ENCODE peak calls at places on chromosomes 12 and 14, in five cellular contexts. E, L, K, J and F are unnamed samples.

GRCh38 chr14:58898655-58899316 is 261.0 kb downstream of the DACT1 start:
- DNase-seq in E (no peak), L (peak), K (no peak), J (peak), F (no peak)

GRCh38 chr14:70882771-70883492 is 24.3 kb upstream of the PCNX1 start:
- DNase-seq in E (no peak), L (peak), K (no peak), J (no peak), F (no peak)

GRCh38 chr14:75139185-75139584 is 12.3 kb upstream of the NEK9 start:
- DNase-seq in E (no peak), L (no peak), K (no peak), J (no peak), F (no peak)

GRCh38 chr12:71194657-71195056 is 36.9 kb upstream of the TSPAN8 start:
- DNase-seq in E (no peak), L (no peak), K (no peak), J (no peak), F (no peak)

GRCh38 chr14:76509291-76509690 is 133.4 kb downstream of the ESRRB start:
- DNase-seq in E (no peak), L (no peak), K (no peak), J (no peak), F (no peak)

GRCh38 chr12:123105427-123105826 is 45.5 kb downstream of the PITPNM2 start:
- DNase-seq in E (peak), L (no peak), K (no peak), J (no peak), F (no peak)

GRCh38 chr12:92073123-92073522 is 72.5 kb downstream of the BTG1 start:
- DNase-seq in E (no peak), L (no peak), K (no peak), J (no peak), F (no peak)

GRCh38 chr12:104750061-104750460 is 208.0 kb downstream of the SLC41A2 start:
- DNase-seq in E (no peak), L (peak), K (no peak), J (peak), F (no peak)

GRCh38 chr12:131794573-131794972 is 33.6 kb upstream of the MMP17 start:
- DNase-seq in E (no peak), L (no peak), K (no peak), J (no peak), F (no peak)

GRCh38 chr12:59548930-59549329 is 46.9 kb upstream of the SLC16A7 start:
- DNase-seq in E (no peak), L (peak), K (no peak), J (no peak), F (no peak)

GRCh38 chr12:6724409-6724797 is 557 bp downstream of the COPS7A start:
- DNase-seq in E (no peak), L (peak), K (no peak), J (no peak), F (no peak)

GRCh38 chr14:69535230-69535848 is 39.3 kb downstream of the CCDC177 start:
- DNase-seq in E (no peak), L (peak), K (peak), J (no peak), F (no peak)

GRCh38 chr12:98745578-98746391 is 100.7 kb downstream of the APAF1 start:
- DNase-seq in E (no peak), L (peak), K (no peak), J (no peak), F (peak)

GRCh38 chr12:109053382-109054123 is 1.2 kb downstream of the USP30 start:
- DNase-seq in E (no peak), L (peak), K (no peak), J (no peak), F (peak)

GRCh38 chr14:22012452-22012851 is 338.8 kb upstream of the OR4E1 start:
- DNase-seq in E (no peak), L (no peak), K (no peak), J (no peak), F (no peak)

GRCh38 chr14:39322807-39323206 is 89.1 kb downstream of the MIA2 start:
- DNase-seq in E (no peak), L (peak), K (no peak), J (no peak), F (no peak)

GRCh38 chr12:54294152-54294913 is 6.5 kb downstream of the NFE2 start:
- DNase-seq in E (peak), L (peak), K (no peak), J (no peak), F (peak)

GRCh38 chr12:33455096-33455495 is 15.5 kb upstream of the SYT10 start:
- DNase-seq in E (no peak), L (no peak), K (no peak), J (no peak), F (no peak)

GRCh38 chr12:125110641-125111360 is 45.6 kb downstream of the AACS start:
- DNase-seq in E (no peak), L (peak), K (no peak), J (peak), F (no peak)

GRCh38 chr12:75205556-75205955 is 4.1 kb downstream of the KCNC2 start:
- DNase-seq in E (no peak), L (no peak), K (no peak), J (no peak), F (no peak)

GRCh38 chr14:86961106-86961716 is 1031.8 kb downstream of the GALC start:
- DNase-seq in E (no peak), L (no peak), K (no peak), J (no peak), F (no peak)

GRCh38 chr12:10213168-10214130 is 772 bp downstream of the GABARAPL1 start:
- DNase-seq in E (peak), L (peak), K (peak), J (no peak), F (peak)

GRCh38 chr14:59438148-59438766 is 26.9 kb downstream of the GPR135 start:
- DNase-seq in E (no peak), L (peak), K (no peak), J (peak), F (no peak)

GRCh38 chr14:73261520-73262426 is 24.5 kb downstream of the PAPLN start:
- DNase-seq in E (no peak), L (no peak), K (no peak), J (no peak), F (peak)

GRCh38 chr12:53052419-53053222 is 2.8 kb downstream of the TNS2 start:
- DNase-seq in E (peak), L (peak), K (no peak), J (peak), F (no peak)

GRCh38 chr12:75720807-75721206 is 209.4 kb upstream of the KRR1 start:
- DNase-seq in E (no peak), L (peak), K (no peak), J (no peak), F (no peak)